ENCODE peak calls at places on chromosomes 1 and 21, in ten cellular contexts. Z is psoas muscle; Y is stimulated activated CD8-positive, alpha-beta memory T cell treated with anti-CD3 and anti-CD28 coated beads, Interleukin-4, amount 100 ng/mL, for 4 hours; S is EL; U is upper lobe of right lung; Q is GM12891; T is KG1; L is posterior cingulate gyrus; N is retina; M is activated CD8-positive, alpha-beta memory T cell treated with anti-CD3 and anti-CD28 coated beads for 1 hour. J is an unnamed sample.

GRCh38 chr21:41674433-41674832 is 92.4 kb downstream of the RIPK4 start:
- DNase-seq in Z (no peak), Y (no peak), S (no peak), U (peak; percentile 8), Q (no peak), T (no peak), L (no peak), N (no peak), M (no peak), J (no peak)

GRCh38 chr1:44290250-44291094 is 64.6 kb downstream of the ERI3 start:
- DNase-seq in Z (no peak), Y (no peak), S (no peak), U (no peak), Q (no peak), T (no peak), L (no peak), N (no peak), M (no peak), J (no peak)

GRCh38 chr1:19287436-19288185 is 959 bp downstream of the AKR7A3 start:
- DNase-seq in Z (no peak), Y (no peak), S (no peak), U (no peak), Q (no peak), T (no peak), L (no peak), N (no peak), M (no peak), J (no peak)

GRCh38 chr21:33561373-33561772 is 18.5 kb downstream of the SON start:
- DNase-seq in Z (no peak), Y (no peak), S (no peak), U (no peak), Q (no peak), T (no peak), L (no peak), N (no peak), M (no peak), J (no peak)

GRCh38 chr1:108886292-108886691 is 9.5 kb downstream of the GPSM2 start:
- DNase-seq in Z (no peak), Y (no peak), S (no peak), U (no peak), Q (no peak), T (no peak), L (no peak), N (no peak), M (no peak), J (no peak)

GRCh38 chr1:103112535-103112934 is 4.2 kb upstream of the COL11A1 start:
- DNase-seq in Z (no peak), Y (no peak), S (peak; percentile 26), U (no peak), Q (no peak), T (no peak), L (no peak), N (no peak), M (no peak), J (no peak)

GRCh38 chr1:26471498-26472329 is 526 bp upstream of the HMGN2 start:
- DNase-seq in Z (peak; percentile 71), Y (no peak), S (peak; percentile 86), U (peak; percentile 90), Q (peak; percentile 32), T (peak; percentile 88), L (peak; percentile 69), N (peak; percentile 91), M (no peak), J (peak; percentile 94)

GRCh38 chr1:106038260-106038659 is 1018.2 kb upstream of the PRMT6 start:
- DNase-seq in Z (no peak), Y (no peak), S (no peak), U (no peak), Q (no peak), T (no peak), L (no peak), N (no peak), M (no peak), J (no peak)

GRCh38 chr1:58883037-58883887 is 99.4 kb upstream of the JUN start:
- DNase-seq in Z (peak; percentile 83), Y (no peak), S (peak; percentile 95), U (peak; percentile 74), Q (no peak), T (no peak), L (no peak), N (no peak), M (no peak), J (peak; percentile 86)

GRCh38 chr21:19011448-19011847 is 607.9 kb upstream of the TMPRSS15 start:
- DNase-seq in Z (no peak), Y (no peak), S (no peak), U (no peak), Q (no peak), T (no peak), L (no peak), N (no peak), M (no peak), J (no peak)

GRCh38 chr1:162696286-162696862 is 64.1 kb downstream of the DDR2 start:
- DNase-seq in Z (peak; percentile 72), Y (no peak), S (peak; percentile 86), U (no peak), Q (no peak), T (no peak), L (no peak), N (peak; percentile 81), M (no peak), J (peak; percentile 99)

GRCh38 chr1:246067432-246068021 is 439.6 kb downstream of the SMYD3 start:
- DNase-seq in Z (no peak), Y (no peak), S (peak; percentile 23), U (no peak), Q (no peak), T (no peak), L (no peak), N (peak; percentile 16), M (no peak), J (no peak)